ENCODE peak calls at places on chromosomes 4 and X, in ten cellular contexts. Y is neural progenitor cell, T is stomach, K is Peyer's patch, M is Caco-2, V is ovary, J is upper lobe of right lung, R is lower lobe of right lung, C is PC-9, H is HepG2. G is an unnamed sample.

GRCh38 chrX:44890247-44890646 is 17.3 kb downstream of the KDM6A start:
- DNase-seq in Y (no peak), T (no peak), K (no peak), M (no peak), V (no peak), J (no peak), R (no peak), C (no peak), H (no peak), G (no peak)

GRCh38 chr4:74944354-74944793 is 11.5 kb downstream of the PARM1 start:
- DNase-seq in Y (no peak), T (peak; percentile 70), K (peak; percentile 51), M (peak; percentile 36), V (no peak), J (peak; percentile 59), R (peak; percentile 69), C (no peak), H (no peak), G (no peak)

GRCh38 chrX:12975670-12975965 is 708 bp downstream of the TMSB4X start:
- DNase-seq in Y (peak; percentile 78), T (no peak), K (peak; percentile 59), M (no peak), V (peak; percentile 38), J (peak; percentile 68), R (peak; percentile 58), C (no peak), H (no peak), G (no peak)

GRCh38 chrX:129019412-129019811 is 503.9 kb downstream of the SMARCA1 start:
- DNase-seq in Y (no peak), T (no peak), K (no peak), M (no peak), V (no peak), J (no peak), R (no peak), C (no peak), H (no peak), G (no peak)

GRCh38 chrX:153302796-153303195 is 18.8 kb downstream of the PNMA6F start:
- DNase-seq in Y (no peak), T (no peak), K (no peak), M (no peak), V (no peak), J (no peak), R (no peak), C (no peak), H (no peak), G (no peak)

GRCh38 chr4:128521634-128522253 is 234.1 kb upstream of the PGRMC2 start:
- DNase-seq in Y (no peak), T (no peak), K (no peak), M (no peak), V (no peak), J (no peak), R (no peak), C (no peak), H (peak; percentile 7), G (no peak)

GRCh38 chr4:123638834-123639233 is 242.2 kb downstream of the SPRY1 start:
- DNase-seq in Y (no peak), T (no peak), K (no peak), M (no peak), V (no peak), J (no peak), R (no peak), C (no peak), H (no peak), G (no peak)

GRCh38 chr4:114588305-114588704 is 10.3 kb upstream of the UGT8 start:
- DNase-seq in Y (no peak), T (no peak), K (no peak), M (no peak), V (no peak), J (no peak), R (no peak), C (no peak), H (no peak), G (no peak)

GRCh38 chrX:87337267-87337666 is 180.3 kb upstream of the KLHL4 start:
- DNase-seq in Y (no peak), T (no peak), K (no peak), M (no peak), V (no peak), J (no peak), R (no peak), C (no peak), H (no peak), G (no peak)

GRCh38 chr4:173272314-173272713 is 61.8 kb downstream of the HMGB2 start:
- DNase-seq in Y (no peak), T (no peak), K (no peak), M (no peak), V (no peak), J (no peak), R (no peak), C (no peak), H (no peak), G (no peak)

GRCh38 chr4:87097075-87097474 is 123.3 kb downstream of the KLHL8 start:
- DNase-seq in Y (peak; percentile 26), T (no peak), K (no peak), M (no peak), V (no peak), J (no peak), R (no peak), C (no peak), H (no peak), G (peak; percentile 44)

GRCh38 chrX:110992611-110993010 is 103.4 kb upstream of the PAK3 start:
- DNase-seq in Y (peak; percentile 65), T (peak; percentile 31), K (peak; percentile 48), M (peak; percentile 32), V (peak; percentile 15), J (no peak), R (no peak), C (no peak), H (peak; percentile 5), G (peak; percentile 17)
- H3K4me3 ChIP-seq in Y (no peak overlapping the region), T (no peak overlapping the region), K (no peak overlapping the region), M (no peak overlapping the region), V (no peak overlapping the region), J (no peak overlapping the region), R (no peak overlapping the region), C (no peak overlapping the region), H (no peak overlapping the region), G (no peak overlapping the region)

GRCh38 chr4:94244829-94245185 is 37.1 kb downstream of the SMARCAD1 start:
- DNase-seq in Y (no peak), T (no peak), K (no peak), M (no peak), V (no peak), J (no peak), R (no peak), C (no peak), H (no peak), G (no peak)

GRCh38 chr4:94240384-94240783 is 32.7 kb downstream of the SMARCAD1 start:
- DNase-seq in Y (no peak), T (no peak), K (no peak), M (no peak), V (no peak), J (no peak), R (no peak), C (no peak), H (no peak), G (no peak)

GRCh38 chr4:94244087-94244828 is 36.6 kb downstream of the SMARCAD1 start:
- DNase-seq in Y (no peak), T (no peak), K (no peak), M (no peak), V (no peak), J (no peak), R (no peak), C (no peak), H (no peak), G (no peak)
- H3K36me3 ChIP-seq in Y (peaks cover 22% of the 10 kb centered on the region), T (peaks cover 8% of the 10 kb centered on the region), K (no peaks in the 10 kb centered on the region), M (peaks cover 5% of the 10 kb centered on the region), V (no peaks in the 10 kb centered on the region), J (peaks cover 41% of the 10 kb centered on the region), R (peaks cover 70% of the 10 kb centered on the region), C (peaks cover 5% of the 10 kb centered on the region), H (peaks cover 48% of the 10 kb centered on the region), G (peaks cover 14% of the 10 kb centered on the region)

DNA sequence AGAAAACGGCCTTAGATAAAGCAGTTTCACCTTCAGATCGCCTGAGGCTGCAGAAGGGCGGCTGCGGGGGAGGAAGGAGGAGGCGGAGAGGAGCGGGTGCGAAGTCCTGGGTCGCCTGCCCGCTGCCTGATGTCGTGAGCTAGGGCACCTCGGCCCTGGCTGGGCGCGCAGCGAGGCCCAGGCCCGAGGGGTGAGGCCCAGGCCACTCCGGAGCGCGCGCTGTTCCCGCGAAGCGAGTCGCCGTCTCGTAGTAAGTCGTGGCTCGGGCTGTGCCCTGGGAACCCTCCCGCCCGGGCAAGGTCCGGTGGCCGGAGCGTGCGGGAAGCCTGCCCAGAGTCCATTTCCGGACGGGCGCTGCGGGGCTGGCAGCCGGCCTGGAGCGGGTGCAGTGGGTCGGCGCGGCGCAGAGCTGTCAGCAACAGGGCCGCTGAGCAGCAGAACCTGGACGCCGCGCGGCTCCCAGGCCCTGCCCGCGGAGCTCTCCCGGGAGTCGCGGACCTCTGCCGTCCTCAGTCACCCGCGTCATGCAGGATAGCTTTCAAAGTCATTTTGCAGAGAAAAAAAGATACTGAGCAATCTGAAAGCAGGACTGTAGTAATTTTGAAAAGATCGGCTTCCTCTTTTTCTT is 18.7 kb downstream of the TRIM2 start:
- DNase-seq in Y (peak; percentile 70), T (peak; percentile 62), K (peak; percentile 76), M (no peak), V (peak; percentile 60), J (peak; percentile 78), R (peak; percentile 68), C (no peak), H (no peak), G (peak; percentile 78)
- H3K4me3 ChIP-seq in Y (peak overlapping the region; percentile 61), T (peak overlapping the region; percentile 54), K (peak overlapping the region; percentile 62), M (no peak overlapping the region), V (peak overlapping the region; percentile 50), J (peak overlapping the region; percentile 68), R (peak overlapping the region; percentile 71), C (no peak overlapping the region), H (peak overlapping the region; percentile 71), G (peak overlapping the region; percentile 59)

DNA sequence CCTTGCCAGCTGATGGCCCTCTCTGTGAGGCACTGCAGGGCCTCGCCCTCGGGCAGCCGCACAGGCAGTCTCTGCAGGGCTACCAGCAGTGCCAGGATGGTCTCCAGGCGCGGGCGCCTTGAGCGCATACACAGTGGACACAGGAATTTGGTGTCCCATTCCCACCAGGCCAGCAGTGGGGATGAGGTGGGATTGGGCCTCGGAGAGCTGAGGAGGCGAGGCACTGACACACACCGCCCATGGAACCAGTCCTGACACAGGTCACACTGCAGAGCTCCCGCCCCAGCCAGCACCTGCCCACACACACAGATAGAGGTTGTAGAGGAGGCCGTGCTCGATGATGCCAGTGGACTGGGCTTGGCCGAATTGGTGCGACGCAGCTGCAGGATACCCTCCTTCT is 30.7 kb downstream of the KDM5C start:
- DNase-seq in Y (no peak), T (no peak), K (no peak), M (no peak), V (no peak), J (no peak), R (no peak), C (no peak), H (no peak), G (peak; percentile 14)
- H3K36me3 ChIP-seq in Y (no peaks in the 10 kb centered on the region), T (peaks cover 39% of the 10 kb centered on the region), K (no peaks in the 10 kb centered on the region), M (peaks cover 1% of the 10 kb centered on the region), V (no peaks in the 10 kb centered on the region), J (peaks cover 63% of the 10 kb centered on the region), R (peaks cover 80% of the 10 kb centered on the region), C (no peaks in the 10 kb centered on the region), H (peaks cover 48% of the 10 kb centered on the region), G (peaks cover 42% of the 10 kb centered on the region)

G was measured in H7.